ENCODE peak calls at places on chromosome 12, in seven cellular contexts. F, H, Y, T, I, N and L are unnamed samples.

GRCh38 chr12:43551271-43551970 is 582 bp downstream of the ADAMTS20 start:
- DNase-seq in F (peak), H (no peak), Y (no peak), T (no peak), I (no peak), N (peak), L (peak)

GRCh38 chr12:54390668-54391551 is 6.4 kb upstream of the ZNF385A start:
- DNase-seq in F (peak), H (no peak), Y (no peak), T (no peak), I (no peak), N (no peak), L (peak)

GRCh38 chr12:96906849-96907664 is at the start of gene NEDD1:
- DNase-seq in F (peak), H (peak), Y (peak), T (no peak), I (peak), N (peak), L (peak)

GRCh38 chr12:728781-729180 is 23.6 kb upstream of the WNK1 start:
- DNase-seq in F (no peak), H (no peak), Y (no peak), T (no peak), I (no peak), N (no peak), L (no peak)

GRCh38 chr12:113870035-113870434 is 96.1 kb downstream of the RBM19 start:
- DNase-seq in F (peak), H (no peak), Y (no peak), T (no peak), I (no peak), N (no peak), L (no peak)

GRCh38 chr12:92403210-92404175 is 257.8 kb upstream of the BTG1 start:
- DNase-seq in F (no peak), H (no peak), Y (no peak), T (no peak), I (no peak), N (no peak), L (no peak)

GRCh38 chr12:54262403-54262925 is 17.5 kb downstream of the CBX5 start:
- DNase-seq in F (no peak), H (peak), Y (peak), T (no peak), I (no peak), N (no peak), L (peak)

GRCh38 chr12:45170456-45171042 is 45.3 kb upstream of the ANO6 start:
- DNase-seq in F (peak), H (peak), Y (peak), T (peak), I (peak), N (peak), L (peak)

GRCh38 chr12:19030603-19031002 is 98.9 kb upstream of the PLEKHA5 start:
- DNase-seq in F (no peak), H (no peak), Y (no peak), T (no peak), I (no peak), N (no peak), L (peak)

GRCh38 chr12:76871082-76871481 is 7.7 kb downstream of the CSRP2 start:
- DNase-seq in F (no peak), H (no peak), Y (no peak), T (no peak), I (no peak), N (no peak), L (no peak)

GRCh38 chr12:43578782-43579181 is 26.8 kb upstream of the ADAMTS20 start:
- DNase-seq in F (no peak), H (no peak), Y (no peak), T (no peak), I (no peak), N (no peak), L (no peak)

GRCh38 chr12:95385246-95385645 is 88.7 kb upstream of the METAP2 start:
- DNase-seq in F (no peak), H (no peak), Y (peak), T (peak), I (no peak), N (no peak), L (peak)

GRCh38 chr12:113472191-113473190 is 820 bp upstream of the LHX5 start:
- DNase-seq in F (peak), H (no peak), Y (no peak), T (no peak), I (no peak), N (no peak), L (peak)

GRCh38 chr12:96981053-96981452 is 74.0 kb downstream of the NEDD1 start:
- DNase-seq in F (no peak), H (peak), Y (peak), T (peak), I (no peak), N (no peak), L (peak)

GRCh38 chr12:108642269-108642870 is 8.7 kb upstream of the SELPLG start:
- DNase-seq in F (peak), H (no peak), Y (no peak), T (no peak), I (no peak), N (no peak), L (no peak)

GRCh38 chr12:43550831-43551270 is 1.2 kb downstream of the ADAMTS20 start:
- DNase-seq in F (peak), H (no peak), Y (no peak), T (no peak), I (no peak), N (no peak), L (no peak)

GRCh38 chr12:24562761-24563392 is 386.0 kb downstream of the BCAT1 start:
- DNase-seq in F (peak), H (peak), Y (peak), T (no peak), I (peak), N (no peak), L (peak)

GRCh38 chr12:131103614-131104463 is 150.1 kb downstream of the ADGRD1 start:
- DNase-seq in F (peak), H (no peak), Y (no peak), T (no peak), I (no peak), N (peak), L (peak)

GRCh38 chr12:22060261-22060660 is 14.2 kb downstream of the CMAS start:
- DNase-seq in F (no peak), H (no peak), Y (no peak), T (no peak), I (no peak), N (no peak), L (no peak)

GRCh38 chr12:79300199-79300568 is 390.6 kb downstream of the PAWR start:
- DNase-seq in F (no peak), H (peak), Y (peak), T (no peak), I (no peak), N (no peak), L (no peak)

GRCh38 chr12:47795121-47795813 is 22.2 kb downstream of the SLC48A1 start:
- DNase-seq in F (no peak), H (no peak), Y (no peak), T (no peak), I (no peak), N (no peak), L (no peak)

GRCh38 chr12:40375076-40375475 is 150.3 kb downstream of the LRRK2 start:
- DNase-seq in F (no peak), H (peak), Y (peak), T (no peak), I (no peak), N (no peak), L (no peak)

GRCh38 chr12:110048242-110049027 is at the start of gene C12orf76:
- DNase-seq in F (peak), H (peak), Y (peak), T (peak), I (peak), N (peak), L (peak)
- TF ChIP-seq CTCF in F (peak), H (no peak), Y (no peak), T (peak), I (no peak), N (no peak), L (no peak)

GRCh38 chr12:98644433-98644711 is 216 bp downstream of the IKBIP start:
- DNase-seq in F (peak), H (peak), Y (no peak), T (no peak), I (no peak), N (peak), L (peak)
- TF ChIP-seq CTCF in F (peak), H (no peak), Y (no peak), T (no peak), I (no peak), N (peak), L (no peak)

DNA sequence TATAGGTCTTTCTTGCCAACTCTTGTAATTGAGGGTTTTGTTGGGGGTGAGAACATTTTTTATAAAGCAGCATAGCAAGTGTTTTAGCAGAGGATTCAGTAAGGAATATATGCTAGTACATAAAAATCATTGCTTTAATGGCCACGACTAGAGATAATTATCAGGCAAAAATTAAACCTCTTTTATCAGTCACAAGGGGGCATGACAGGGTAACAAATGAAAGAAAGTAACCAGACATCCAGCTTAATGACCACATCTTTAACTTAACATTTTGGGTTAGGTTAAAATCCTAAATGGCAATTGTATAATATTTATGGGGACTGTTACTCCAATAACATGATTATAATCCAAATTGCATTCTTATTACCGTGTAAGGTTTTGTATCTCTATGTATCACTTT is 119.6 kb downstream of the LRRIQ1 start:
- DNase-seq in F (no peak), H (peak), Y (peak), T (no peak), I (no peak), N (no peak), L (no peak)
- TF ChIP-seq CTCF in F (peak), H (peak), Y (no peak), T (peak), I (no peak), N (peak), L (peak)

DNA sequence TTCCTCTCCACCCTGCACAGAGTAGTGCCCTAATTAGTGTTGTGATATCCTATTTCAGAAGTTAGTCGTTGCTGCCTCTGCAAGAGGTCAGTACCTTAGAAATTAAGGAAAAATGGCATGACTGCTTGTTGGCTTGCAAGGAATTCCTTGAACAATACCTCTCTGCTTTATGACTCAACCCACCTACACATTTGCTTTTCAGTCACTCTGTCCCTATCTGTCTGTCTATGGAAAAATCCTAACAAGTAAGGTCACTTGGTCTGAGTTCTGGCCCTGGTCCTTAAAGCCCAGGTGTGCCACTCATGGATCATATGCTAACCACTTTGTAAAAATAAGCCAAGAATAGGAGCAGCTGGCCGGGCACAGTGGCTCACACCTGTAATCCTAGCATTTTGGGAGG is 116.4 kb upstream of the ATF1 start:
- DNase-seq in F (no peak), H (no peak), Y (peak), T (no peak), I (no peak), N (no peak), L (no peak)
- TF ChIP-seq CTCF in F (no peak), H (no peak), Y (no peak), T (no peak), I (no peak), N (no peak), L (no peak)

GRCh38 chr12:34302131-34302885 is 280.0 kb downstream of the ALG10 start:
- DNase-seq in F (no peak), H (no peak), Y (no peak), T (no peak), I (peak), N (no peak), L (no peak)

GRCh38 chr12:34304546-34304945 is 282.2 kb downstream of the ALG10 start:
- DNase-seq in F (no peak), H (no peak), Y (no peak), T (no peak), I (no peak), N (no peak), L (no peak)

GRCh38 chr12:34304001-34304400 is 281.7 kb downstream of the ALG10 start:
- DNase-seq in F (no peak), H (no peak), Y (no peak), T (no peak), I (no peak), N (no peak), L (no peak)

GRCh38 chr12:34301251-34302130 is 279.2 kb downstream of the ALG10 start:
- DNase-seq in F (no peak), H (no peak), Y (no peak), T (no peak), I (peak), N (no peak), L (no peak)

DNA sequence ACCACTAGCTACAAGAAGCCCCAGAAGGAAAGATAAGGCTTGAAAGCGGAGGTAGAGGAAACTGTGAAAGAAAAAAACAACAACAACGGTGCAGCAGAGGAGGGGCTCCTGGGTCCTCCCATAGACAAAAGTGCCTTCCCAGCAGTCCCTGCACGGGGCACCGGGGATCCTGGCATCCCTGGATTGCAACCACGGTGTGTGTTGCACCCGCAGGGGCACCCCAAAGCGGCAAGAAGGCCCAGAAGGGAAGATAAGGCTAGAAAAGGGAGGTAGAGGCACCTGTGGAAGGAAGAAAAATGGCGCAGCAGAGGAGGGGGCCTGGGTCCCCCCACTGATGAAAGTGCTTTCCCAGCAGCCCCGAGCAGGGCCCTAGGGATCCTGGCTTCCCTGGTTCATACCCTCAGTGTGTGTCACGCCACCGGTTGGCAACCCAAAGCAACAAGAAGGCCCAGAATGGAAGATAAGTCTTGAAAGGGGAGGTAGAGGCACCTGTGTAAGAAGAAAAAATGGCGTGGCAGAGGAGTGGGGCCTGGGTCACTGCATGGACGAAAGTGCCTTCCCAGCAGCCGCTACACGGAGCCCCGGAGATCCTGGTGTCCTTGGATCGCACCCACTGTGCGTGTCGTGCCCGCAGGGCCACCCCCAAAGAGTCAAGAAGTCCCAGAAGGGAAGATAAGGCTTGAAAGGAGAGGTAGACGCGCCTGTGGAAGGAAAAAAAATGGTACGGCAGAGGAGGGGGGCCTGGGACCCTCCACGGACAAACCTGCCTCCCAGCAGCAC is 281.0 kb downstream of the ALG10 start:
- DNase-seq in F (no peak), H (no peak), Y (no peak), T (no peak), I (peak), N (no peak), L (no peak)
- TF ChIP-seq CTCF in F (no peak), H (no peak), Y (no peak), T (no peak), I (no peak), N (no peak), L (no peak)

DNA sequence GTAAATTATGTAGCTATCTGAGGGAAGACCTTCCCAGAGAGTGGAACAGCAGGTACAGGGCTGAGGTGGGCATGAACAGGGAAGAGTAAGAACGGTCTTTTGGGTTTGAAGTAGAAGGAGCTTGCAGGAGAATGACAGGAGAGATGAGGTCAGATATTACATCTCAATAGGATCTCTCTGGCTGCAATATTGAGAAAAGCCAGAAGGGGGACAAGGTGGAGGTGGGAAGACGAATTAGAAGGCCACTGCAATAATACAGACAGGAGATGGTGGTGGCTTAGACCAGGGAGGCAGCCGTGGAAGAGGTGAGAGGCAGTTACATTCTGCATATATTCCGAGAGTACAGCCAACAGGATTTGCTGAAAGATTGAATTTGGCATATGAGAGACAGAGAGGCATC is 310.2 kb downstream of the APAF1 start:
- DNase-seq in F (peak), H (peak), Y (peak), T (no peak), I (no peak), N (no peak), L (no peak)
- TF ChIP-seq CTCF in F (peak), H (peak), Y (peak), T (peak), I (no peak), N (peak), L (no peak)

GRCh38 chr12:26088999-26089398 is 35.8 kb downstream of the BHLHE41 start:
- DNase-seq in F (no peak), H (no peak), Y (no peak), T (no peak), I (peak), N (no peak), L (no peak)

GRCh38 chr12:26092706-26093105 is 32.1 kb downstream of the BHLHE41 start:
- DNase-seq in F (no peak), H (no peak), Y (peak), T (no peak), I (no peak), N (no peak), L (no peak)

GRCh38 chr12:26097046-26097878 is 27.6 kb downstream of the BHLHE41 start:
- DNase-seq in F (peak), H (peak), Y (peak), T (no peak), I (peak), N (no peak), L (no peak)

GRCh38 chr12:26090853-26091510 is 33.9 kb downstream of the BHLHE41 start:
- DNase-seq in F (no peak), H (no peak), Y (peak), T (no peak), I (no peak), N (no peak), L (no peak)

GRCh38 chr12:26091837-26092236 is 33.0 kb downstream of the BHLHE41 start:
- DNase-seq in F (peak), H (no peak), Y (no peak), T (no peak), I (no peak), N (no peak), L (no peak)
- TF ChIP-seq CTCF in F (peak), H (no peak), Y (peak), T (peak), I (no peak), N (peak), L (peak)

DNA sequence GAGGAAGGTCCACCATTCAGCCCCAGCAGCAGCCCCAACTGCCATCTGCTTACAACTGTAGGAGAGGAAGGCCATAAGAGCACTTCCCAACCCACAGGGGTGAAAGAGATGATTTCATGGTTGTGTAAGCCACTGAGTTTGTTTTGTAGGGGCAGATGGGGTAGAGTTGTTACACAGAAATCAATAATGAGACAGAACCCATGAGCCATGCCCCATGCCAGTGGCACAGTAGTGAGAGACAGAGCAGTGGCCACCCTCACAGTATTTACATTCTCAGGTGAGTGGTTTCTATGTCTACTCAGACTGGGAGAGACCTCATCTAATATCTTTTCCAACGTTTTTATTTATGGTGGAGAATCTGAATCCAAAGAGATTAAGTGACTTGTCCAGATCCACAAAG is 68.6 kb downstream of the NUAK1 start:
- DNase-seq in F (peak), H (no peak), Y (no peak), T (no peak), I (no peak), N (no peak), L (no peak)
- TF ChIP-seq CTCF in F (no peak), H (no peak), Y (no peak), T (no peak), I (no peak), N (no peak), L (no peak)

GRCh38 chr12:66942741-66943465 is 264.0 kb upstream of the GRIP1 start:
- DNase-seq in F (peak), H (no peak), Y (no peak), T (no peak), I (no peak), N (no peak), L (no peak)
- TF ChIP-seq CTCF in F (peak), H (no peak), Y (no peak), T (no peak), I (no peak), N (peak), L (no peak)